ENCODE peak calls at places on chromosomes 4 and X, in four cellular contexts. G is K562, K is GM12878, I is HepG2. B is an unnamed sample.

GRCh38 chr4:56650259-56651070 is 30.6 kb downstream of the HOPX start:
- DNase-seq in I (no peak), G (no peak), K (no peak), B (no peak)

GRCh38 chrX:123830309-123830708 is 29.5 kb upstream of the XIAP start:
- DNase-seq in G (no peak), K (peak; percentile 64), I (peak; percentile 91), B (no peak)

GRCh38 chr4:14646831-14647230 is 355.4 kb upstream of the CPEB2 start:
- DNase-seq in I (no peak), K (no peak), G (no peak), B (no peak)

GRCh38 chrX:46569621-46570020 is 3.9 kb upstream of the CHST7 start:
- DNase-seq in K (no peak), I (no peak), G (no peak), B (no peak)

GRCh38 chr4:147488551-147488950 is 7.7 kb downstream of the EDNRA start:
- DNase-seq in G (no peak), K (no peak), I (no peak), B (no peak)

GRCh38 chr4:133402616-133403015 is 253.5 kb downstream of the PCDH10 start:
- DNase-seq in K (no peak), I (no peak), G (no peak), B (no peak)

GRCh38 chrX:105564536-105564935 is 257.8 kb upstream of the NRK start:
- DNase-seq in G (no peak), K (no peak), I (no peak), B (no peak)

GRCh38 chr4:55808187-55808586 is 11.4 kb upstream of the EXOC1L start:
- DNase-seq in I (no peak), G (no peak), K (no peak), B (no peak)

GRCh38 chrX:49037883-49038475 is 5.2 kb downstream of the TFE3 start:
- DNase-seq in I (no peak), K (no peak), G (no peak), B (no peak)

GRCh38 chrX:4091046-4091760 is 377.8 kb upstream of the PRKX start:
- DNase-seq in K (no peak), I (no peak), G (no peak), B (no peak)

GRCh38 chrX:115561605-115562491 is 874 bp downstream of the PLS3 start:
- DNase-seq in I (peak; percentile 4), K (no peak), G (no peak), B (peak; percentile 33)

GRCh38 chr4:85807247-85807915 is 332.4 kb downstream of the ARHGAP24 start:
- DNase-seq in K (no peak), I (no peak), G (no peak), B (no peak)

GRCh38 chr4:98377626-98378025 is 116.4 kb downstream of the RAP1GDS1 start:
- DNase-seq in G (no peak), K (no peak), I (no peak), B (no peak)

GRCh38 chrX:133980406-133980805 is 5.0 kb downstream of the GPC3 start:
- DNase-seq in G (no peak), I (no peak), K (no peak), B (no peak)
- TF ChIP-seq ESRRA in G (no peak), I (no peak), K (no peak), B (no peak)

GRCh38 chrX:12319012-12319519 is 180.8 kb downstream of the FRMPD4 start:
- DNase-seq in K (no peak), I (no peak), G (no peak), B (no peak)
- TF ChIP-seq CREB1 in K (no peak), I (no peak), G (no peak), B (no peak)

GRCh38 chr4:163448541-163449203 is 24.9 kb downstream of the TKTL2 start:
- DNase-seq in I (no peak), G (no peak), K (no peak), B (no peak)
- TF ChIP-seq ESRRA in I (no peak), G (no peak), K (no peak), B (no peak)

GRCh38 chr4:95188701-95189401 is 359.9 kb downstream of the UNC5C start:
- DNase-seq in K (no peak), G (no peak), I (no peak), B (no peak)

GRCh38 chr4:95191537-95191936 is 357.2 kb downstream of the UNC5C start:
- DNase-seq in I (no peak), G (no peak), K (no peak), B (no peak)

GRCh38 chr4:95193391-95194224 is 355.2 kb downstream of the UNC5C start:
- DNase-seq in I (no peak), G (no peak), K (no peak), B (no peak)

GRCh38 chr4:95190751-95191436 is 357.9 kb downstream of the UNC5C start:
- DNase-seq in I (no peak), K (no peak), G (no peak), B (no peak)
- TF ChIP-seq CREB1 in I (no peak), K (no peak), G (no peak), B (no peak)

DNA sequence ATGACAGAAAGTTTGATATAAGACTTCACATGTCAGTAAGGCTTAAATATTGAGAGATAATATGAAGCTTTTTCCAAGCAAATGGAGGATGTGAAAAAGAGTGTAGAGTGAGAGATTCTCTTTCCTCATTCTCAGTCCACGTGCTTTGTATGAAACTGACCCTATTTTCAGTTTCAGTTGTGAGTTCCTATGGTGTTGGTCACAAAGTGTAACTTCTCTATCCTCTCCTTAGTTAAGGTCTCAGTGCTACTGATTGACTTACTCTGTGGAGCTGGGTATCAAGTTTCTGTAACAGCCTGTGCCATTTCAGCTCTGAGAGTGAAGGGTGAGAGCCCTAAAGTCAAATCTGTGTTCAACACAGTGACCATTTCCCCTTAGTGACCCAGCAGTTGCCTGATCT is 277.2 kb downstream of the EPHA5 start:
- DNase-seq in K (no peak), G (no peak), I (no peak), B (no peak)
- TF ChIP-seq ESRRA in K (no peak), G (no peak), I (no peak), B (no peak)

B was measured in WTC11.